ENCODE peak calls at places on chromosomes 12 and 14, in ten cellular contexts. T is AG09309, B is cardiac fibroblast, J is A549, N is breast epithelium, K is H9, G is brain microvascular endothelial cell, E is MCF 10A, M is BJ, S is GM12878. Q is an unnamed sample.

GRCh38 chr14:68628605-68629310 is 164.1 kb downstream of the ZFP36L1 start:
- DNase-seq in T (no peak), B (no peak), J (no peak), N (peak; percentile 81), K (peak; percentile 60), G (no peak), E (no peak), M (no peak), S (no peak), Q (peak; percentile 72)

GRCh38 chr12:67818379-67819001 is 169.9 kb downstream of the DYRK2 start:
- DNase-seq in T (no peak), B (no peak), J (no peak), N (no peak), K (no peak), G (no peak), E (no peak), M (no peak), S (no peak), Q (no peak)

GRCh38 chr12:7354521-7354920 is 50.6 kb downstream of the ACSM4 start:
- DNase-seq in T (no peak), B (peak; percentile 25), J (no peak), N (no peak), K (no peak), G (peak; percentile 20), E (peak; percentile 67), M (no peak), S (no peak), Q (no peak)

GRCh38 chr12:114903394-114903748 is 219.4 kb upstream of the TBX3 start:
- DNase-seq in T (peak; percentile 31), B (peak; percentile 79), J (no peak), N (no peak), K (no peak), G (peak; percentile 4), E (no peak), M (no peak), S (no peak), Q (no peak)

GRCh38 chr12:116156614-116157013 is 120.9 kb downstream of the MED13L start:
- DNase-seq in T (no peak), B (no peak), J (no peak), N (no peak), K (no peak), G (no peak), E (no peak), M (no peak), S (no peak), Q (no peak)

GRCh38 chr14:44771495-44771894 is 190.3 kb downstream of the KLHL28 start:
- DNase-seq in T (no peak), B (no peak), J (no peak), N (no peak), K (no peak), G (no peak), E (no peak), M (no peak), S (no peak), Q (no peak)

GRCh38 chr12:39912211-39912980 is 193.5 kb downstream of the SLC2A13 start:
- DNase-seq in T (no peak), B (no peak), J (peak; percentile 19), N (peak; percentile 90), K (no peak), G (no peak), E (peak; percentile 18), M (no peak), S (no peak), Q (no peak)

GRCh38 chr12:62347922-62348650 is 87.9 kb downstream of the USP15 start:
- DNase-seq in T (peak; percentile 17), B (peak; percentile 58), J (no peak), N (no peak), K (no peak), G (peak; percentile 13), E (no peak), M (peak; percentile 31), S (no peak), Q (no peak)

GRCh38 chr12:121917950-121918678 is at the start of gene CFAP251:
- DNase-seq in T (no peak), B (peak; percentile 65), J (no peak), N (peak; percentile 95), K (peak; percentile 98), G (peak; percentile 65), E (no peak), M (no peak), S (peak; percentile 50), Q (peak; percentile 89)

GRCh38 chr12:121005346-121005815 is 10.9 kb downstream of the C12orf43 start:
- DNase-seq in T (no peak), B (peak; percentile 58), J (peak; percentile 79), N (no peak), K (peak; percentile 92), G (peak; percentile 52), E (peak; percentile 53), M (no peak), S (no peak), Q (no peak)

GRCh38 chr12:124506145-124506831 is 61.1 kb downstream of the NCOR2 start:
- DNase-seq in T (no peak), B (peak; percentile 72), J (no peak), N (no peak), K (peak; percentile 52), G (no peak), E (no peak), M (peak; percentile 73), S (no peak), Q (no peak)

GRCh38 chr14:56794088-56794556 is 16.2 kb downstream of the OTX2 start:
- DNase-seq in T (no peak), B (no peak), J (no peak), N (no peak), K (peak; percentile 74), G (no peak), E (no peak), M (no peak), S (no peak), Q (no peak)

GRCh38 chr12:120126635-120127005 is 10.1 kb upstream of the RAB35 start:
- DNase-seq in T (no peak), B (peak; percentile 86), J (no peak), N (no peak), K (no peak), G (no peak), E (no peak), M (no peak), S (no peak), Q (no peak)

GRCh38 chr12:111178194-111179081 is 190.5 kb downstream of the PHETA1 start:
- DNase-seq in T (no peak), B (no peak), J (no peak), N (no peak), K (no peak), G (no peak), E (no peak), M (no peak), S (no peak), Q (no peak)

GRCh38 chr14:106564058-106564643 is 1037.8 kb downstream of the TMEM121 start:
- DNase-seq in T (no peak), B (peak; percentile 1), J (peak; percentile 41), N (no peak), K (no peak), G (no peak), E (peak; percentile 62), M (no peak), S (no peak), Q (no peak)

GRCh38 chr12:66169221-66170170 is at the start of gene TMBIM4:
- DNase-seq in T (peak; percentile 77), B (peak; percentile 97), J (peak; percentile 97), N (peak; percentile 88), K (peak; percentile 92), G (peak; percentile 89), E (peak; percentile 86), M (peak; percentile 59), S (peak; percentile 77), Q (peak; percentile 89)
- TF ChIP-seq CTCF in T (peak; percentile 55), B (peak; percentile 53), J (peak; percentile 57), N (peak; percentile 68), K (peak; percentile 46), G (peak; percentile 58), E (peak; percentile 61), M (peak; percentile 50), S (peak; percentile 18), Q (peak; percentile 40)

GRCh38 chr12:25692115-25693035 is 139.3 kb upstream of the LMNTD1 start:
- DNase-seq in T (peak; percentile 95), B (peak; percentile 83), J (no peak), N (no peak), K (no peak), G (peak; percentile 82), E (no peak), M (peak; percentile 80), S (no peak), Q (no peak)
- TF ChIP-seq CTCF in T (no peak), B (no peak), J (no peak), N (no peak), K (no peak), G (no peak), E (no peak), M (no peak), S (no peak), Q (no peak)

GRCh38 chr14:96792581-96792980 is 4.6 kb upstream of the VRK1 start:
- DNase-seq in T (no peak), B (no peak), J (no peak), N (no peak), K (no peak), G (no peak), E (no peak), M (no peak), S (no peak), Q (no peak)

GRCh38 chr14:96792003-96792402 is 5.2 kb upstream of the VRK1 start:
- DNase-seq in T (no peak), B (peak; percentile 10), J (no peak), N (no peak), K (no peak), G (no peak), E (peak; percentile 24), M (no peak), S (no peak), Q (no peak)

GRCh38 chr14:96793547-96793946 is 3.6 kb upstream of the VRK1 start:
- DNase-seq in T (no peak), B (peak; percentile 14), J (no peak), N (no peak), K (no peak), G (no peak), E (peak; percentile 51), M (no peak), S (no peak), Q (no peak)

GRCh38 chr14:96790715-96791114 is 6.5 kb upstream of the VRK1 start:
- DNase-seq in T (no peak), B (no peak), J (no peak), N (no peak), K (no peak), G (no peak), E (no peak), M (no peak), S (no peak), Q (no peak)

GRCh38 chr14:96790211-96790610 is 7.0 kb upstream of the VRK1 start:
- DNase-seq in T (no peak), B (no peak), J (no peak), N (no peak), K (no peak), G (no peak), E (no peak), M (no peak), S (no peak), Q (no peak)
- TF ChIP-seq CTCF in T (no peak), B (no peak), J (no peak), N (no peak), K (no peak), G (no peak), E (no peak), M (no peak), S (no peak), Q (no peak)

DNA sequence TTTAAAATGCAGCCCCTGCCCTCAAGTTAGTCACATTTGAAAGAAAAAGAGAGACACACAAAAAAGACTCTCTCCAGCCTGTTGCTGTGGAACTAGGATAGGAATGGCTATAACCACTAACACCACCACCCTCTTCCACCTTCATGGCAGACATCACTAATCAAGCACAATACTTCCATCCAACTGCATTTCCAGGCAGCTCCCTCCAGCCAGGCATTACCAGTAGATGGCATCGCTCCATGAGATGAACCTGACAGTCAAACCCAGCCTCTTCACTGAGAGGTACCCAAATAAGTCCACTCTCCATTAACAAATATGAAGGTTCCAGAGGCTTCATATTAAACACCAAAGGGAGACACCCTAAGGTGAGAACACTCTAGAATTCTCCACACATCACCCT is 24.4 kb downstream of the SLC8B1 start:
- DNase-seq in T (no peak), B (no peak), J (peak; percentile 71), N (no peak), K (peak; percentile 42), G (no peak), E (peak; percentile 30), M (no peak), S (no peak), Q (no peak)
- TF ChIP-seq CTCF in T (no peak), B (no peak), J (peak; percentile 27), N (no peak), K (peak; percentile 31), G (peak; percentile 35), E (peak; percentile 18), M (no peak), S (no peak), Q (no peak)

Q was measured in osteocyte.